ENCODE peak calls at places on chromosomes 7 and 10, in four cellular contexts. W, O, G and C are unnamed samples.

GRCh38 chr10:29598861-29599311 is 35.9 kb downstream of the SVIL start:
- DNase-seq in W (no peak), G (peak; percentile 70), O (no peak), C (no peak)

GRCh38 chr7:55129409-55130078 is 110.7 kb downstream of the EGFR start:
- DNase-seq in G (no peak), O (no peak), W (no peak), C (peak; percentile 29)

GRCh38 chr7:157703131-157703530 is 366.3 kb downstream of the DNAJB6 start:
- DNase-seq in O (no peak), G (no peak), W (no peak), C (no peak)

GRCh38 chr7:85521108-85521694 is 334.3 kb upstream of the SEMA3D start:
- DNase-seq in G (no peak), W (no peak), O (no peak), C (no peak)

GRCh38 chr10:79139124-79139835 is 70.5 kb downstream of the ZMIZ1 start:
- DNase-seq in O (peak; percentile 78), G (peak; percentile 88), W (no peak), C (no peak)

GRCh38 chr7:123622660-123623386 is 21.2 kb downstream of the ASB15 start:
- DNase-seq in O (no peak), G (no peak), W (no peak), C (no peak)

GRCh38 chr10:76303682-76304316 is 872.4 kb downstream of the LRMDA start:
- DNase-seq in G (peak; percentile 73), O (peak; percentile 72), W (peak; percentile 26), C (peak; percentile 62)

GRCh38 chr7:13989138-13989943 is at the start of gene ETV1:
- DNase-seq in O (peak; percentile 63), G (peak; percentile 62), W (no peak), C (peak; percentile 65)

GRCh38 chr10:89138755-89139154 is 68.4 kb downstream of the CH25H start:
- DNase-seq in O (no peak), G (no peak), W (no peak), C (no peak)

GRCh38 chr7:130148561-130148960 is 56.6 kb downstream of the TMEM209 start:
- DNase-seq in G (no peak), W (no peak), O (no peak), C (no peak)

GRCh38 chr10:78342787-78343186 is 309.1 kb downstream of the RPS24 start:
- DNase-seq in G (no peak), W (no peak), O (no peak), C (no peak)

GRCh38 chr7:34133356-34133982 is 228.1 kb downstream of the BMPER start:
- DNase-seq in W (no peak), G (no peak), O (no peak), C (no peak)

GRCh38 chr10:101744267-101744666 is 31.6 kb downstream of the FGF8 start:
- DNase-seq in W (no peak), G (no peak), O (no peak), C (no peak)

GRCh38 chr7:94295805-94296204 is 98.9 kb upstream of the COL1A2 start:
- DNase-seq in O (no peak), W (no peak), G (no peak), C (no peak)

GRCh38 chr10:90997670-90998069 is 76.8 kb upstream of the ANKRD1 start:
- DNase-seq in G (no peak), O (no peak), W (no peak), C (no peak)

GRCh38 chr10:132642732-132643008 is 105.1 kb downstream of the INPP5A start:
- DNase-seq in G (peak; percentile 23), W (no peak), O (no peak), C (no peak)